ENCODE peak calls at places on chromosome 6, in eight cellular contexts. One of them, this sample, is unnamed. For H3K36me3 and H3K4me1, the result is how much of the 10 kb centered on the place peaks cover.

GRCh38 chr6:124490123-124490522 is 472.1 kb upstream of the RNF217 start:
- DNase-seq in ascending aorta: no peak
- DNase-seq in heart left ventricle: no peak
- DNase-seq in tibial nerve: no peak
- DNase-seq in cardiac muscle cell: no peak
- DNase-seq in HCT116: no peak
- DNase-seq in ovary: no peak
- DNase-seq in neural progenitor cell: no peak
- DNase-seq in this sample: no peak

GRCh38 chr6:69813508-69813907 is 16.7 kb upstream of the LMBRD1 start:
- DNase-seq in HCT116: no peak
- DNase-seq in heart left ventricle: no peak
- DNase-seq in ascending aorta: no peak
- DNase-seq in cardiac muscle cell: no peak
- DNase-seq in tibial nerve: no peak
- DNase-seq in neural progenitor cell: no peak
- DNase-seq in ovary: no peak
- DNase-seq in this sample: no peak

GRCh38 chr6:112193535-112194051 is 60.8 kb downstream of the LAMA4 start:
- DNase-seq in HCT116: no peak
- DNase-seq in tibial nerve: no peak
- DNase-seq in cardiac muscle cell: no peak
- DNase-seq in heart left ventricle: no peak
- DNase-seq in ovary: no peak
- DNase-seq in neural progenitor cell: no peak
- DNase-seq in ascending aorta: no peak
- DNase-seq in this sample: no peak

GRCh38 chr6:106158816-106159215 is 72.7 kb downstream of the PRDM1 start:
- DNase-seq in ascending aorta: no peak
- DNase-seq in neural progenitor cell: no peak
- DNase-seq in tibial nerve: no peak
- DNase-seq in HCT116: no peak
- DNase-seq in cardiac muscle cell: no peak
- DNase-seq in ovary: no peak
- DNase-seq in heart left ventricle: no peak
- DNase-seq in this sample: no peak

GRCh38 chr6:53984581-53984980 is 126.7 kb upstream of the MLIP start:
- DNase-seq in heart left ventricle: no peak
- DNase-seq in ascending aorta: no peak
- DNase-seq in neural progenitor cell: no peak
- DNase-seq in HCT116: no peak
- DNase-seq in cardiac muscle cell: no peak
- DNase-seq in ovary: no peak
- DNase-seq in tibial nerve: no peak
- DNase-seq in this sample: no peak

GRCh38 chr6:159170999-159171712 is 2.0 kb downstream of the FNDC1 start:
- DNase-seq in HCT116: no peak
- DNase-seq in ovary: no peak
- DNase-seq in ascending aorta: no peak
- DNase-seq in tibial nerve: no peak
- DNase-seq in cardiac muscle cell: peak
- DNase-seq in neural progenitor cell: peak
- DNase-seq in heart left ventricle: peak
- DNase-seq in this sample: no peak

GRCh38 chr6:37990762-37991525 is 171.4 kb downstream of the ZFAND3 start:
- DNase-seq in heart left ventricle: no peak
- DNase-seq in cardiac muscle cell: peak
- DNase-seq in tibial nerve: no peak
- DNase-seq in ascending aorta: no peak
- DNase-seq in neural progenitor cell: peak
- DNase-seq in HCT116: no peak
- DNase-seq in ovary: no peak
- DNase-seq in this sample: no peak

GRCh38 chr6:105501945-105502344 is 99.1 kb upstream of the PREP start:
- DNase-seq in tibial nerve: no peak
- DNase-seq in heart left ventricle: no peak
- DNase-seq in ovary: no peak
- DNase-seq in neural progenitor cell: no peak
- DNase-seq in cardiac muscle cell: no peak
- DNase-seq in ascending aorta: no peak
- DNase-seq in HCT116: no peak
- DNase-seq in this sample: no peak

GRCh38 chr6:82246802-82247633 is 526 bp downstream of the IBTK start:
- DNase-seq in heart left ventricle: peak
- DNase-seq in neural progenitor cell: peak
- DNase-seq in ascending aorta: no peak
- DNase-seq in HCT116: peak
- DNase-seq in ovary: no peak
- DNase-seq in tibial nerve: no peak
- DNase-seq in cardiac muscle cell: peak
- DNase-seq in this sample: no peak

GRCh38 chr6:3125832-3126231 is 7.3 kb downstream of the BPHL start:
- DNase-seq in HCT116: no peak
- DNase-seq in cardiac muscle cell: no peak
- DNase-seq in tibial nerve: no peak
- DNase-seq in heart left ventricle: no peak
- DNase-seq in ascending aorta: no peak
- DNase-seq in ovary: no peak
- DNase-seq in neural progenitor cell: no peak
- DNase-seq in this sample: no peak

GRCh38 chr6:97656236-97656635 is 373.2 kb upstream of the MMS22L start:
- DNase-seq in ascending aorta: no peak
- DNase-seq in heart left ventricle: no peak
- DNase-seq in ovary: no peak
- DNase-seq in tibial nerve: no peak
- DNase-seq in neural progenitor cell: peak
- DNase-seq in cardiac muscle cell: no peak
- DNase-seq in HCT116: no peak
- DNase-seq in this sample: no peak

GRCh38 chr6:73309534-73309783 is 44.6 kb downstream of the DPPA5 start:
- DNase-seq in tibial nerve: no peak
- DNase-seq in HCT116: no peak
- DNase-seq in cardiac muscle cell: no peak
- DNase-seq in neural progenitor cell: no peak
- DNase-seq in heart left ventricle: no peak
- DNase-seq in ovary: no peak
- DNase-seq in ascending aorta: no peak
- DNase-seq in this sample: no peak

GRCh38 chr6:152508477-152508876 is 128.7 kb downstream of the SYNE1 start:
- DNase-seq in cardiac muscle cell: no peak
- DNase-seq in neural progenitor cell: no peak
- DNase-seq in ascending aorta: no peak
- DNase-seq in HCT116: no peak
- DNase-seq in heart left ventricle: no peak
- DNase-seq in tibial nerve: no peak
- DNase-seq in ovary: no peak
- DNase-seq in this sample: no peak

GRCh38 chr6:148884461-148884860 is 137.6 kb downstream of the UST start:
- DNase-seq in cardiac muscle cell: no peak
- DNase-seq in heart left ventricle: no peak
- DNase-seq in ascending aorta: no peak
- DNase-seq in ovary: no peak
- DNase-seq in HCT116: no peak
- DNase-seq in neural progenitor cell: peak
- DNase-seq in tibial nerve: no peak
- DNase-seq in this sample: no peak

GRCh38 chr6:11236351-11236750 is 3.9 kb upstream of the NEDD9 start:
- DNase-seq in ovary: no peak
- DNase-seq in tibial nerve: no peak
- DNase-seq in HCT116: no peak
- DNase-seq in neural progenitor cell: no peak
- DNase-seq in cardiac muscle cell: no peak
- DNase-seq in heart left ventricle: no peak
- DNase-seq in ascending aorta: no peak
- DNase-seq in this sample: peak

GRCh38 chr6:165661416-165662001 is 1.5 kb downstream of the PDE10A start:
- DNase-seq in cardiac muscle cell: peak
- DNase-seq in tibial nerve: no peak
- DNase-seq in ovary: peak
- DNase-seq in ascending aorta: no peak
- DNase-seq in neural progenitor cell: peak
- DNase-seq in heart left ventricle: peak
- DNase-seq in HCT116: no peak
- DNase-seq in this sample: no peak

GRCh38 chr6:13404115-13404891 is 76.0 kb upstream of the TBC1D7 start:
- DNase-seq in heart left ventricle: no peak
- DNase-seq in cardiac muscle cell: peak
- DNase-seq in ovary: no peak
- DNase-seq in ascending aorta: no peak
- DNase-seq in HCT116: no peak
- DNase-seq in tibial nerve: no peak
- DNase-seq in neural progenitor cell: no peak
- DNase-seq in this sample: no peak

DNA sequence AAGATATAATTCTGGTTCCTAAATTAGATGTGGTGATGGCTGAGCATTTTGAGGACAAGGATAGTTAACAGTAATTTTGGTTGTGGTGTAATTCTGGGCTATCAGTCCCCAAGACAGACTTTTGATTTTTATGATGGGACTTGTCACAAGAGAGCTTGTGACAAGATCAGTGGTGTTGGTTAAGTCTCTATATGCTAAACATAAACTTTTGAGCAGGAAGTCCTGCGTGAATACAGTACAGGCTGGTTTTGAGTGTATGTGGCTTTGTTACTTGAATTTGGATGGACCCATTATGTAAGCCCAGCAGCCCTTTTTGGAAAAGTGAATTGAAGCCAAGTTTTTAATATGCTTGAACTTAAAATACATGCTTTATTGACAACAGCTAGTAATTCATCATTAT is 38.9 kb downstream of the HECA start:
- DNase-seq in ascending aorta: no peak
- DNase-seq in ovary: no peak
- DNase-seq in heart left ventricle: no peak
- DNase-seq in HCT116: no peak
- DNase-seq in cardiac muscle cell: no peak
- DNase-seq in tibial nerve: no peak
- DNase-seq in neural progenitor cell: no peak
- DNase-seq in this sample: no peak
- H3K27ac ChIP-seq in ascending aorta: no peak
- H3K27ac ChIP-seq in ovary: no peak
- H3K27ac ChIP-seq in heart left ventricle: no peak
- H3K27ac ChIP-seq in HCT116: no peak
- H3K27ac ChIP-seq in cardiac muscle cell: no peak
- H3K27ac ChIP-seq in tibial nerve: no peak
- H3K27ac ChIP-seq in neural progenitor cell: no peak
- H3K27ac ChIP-seq in this sample: peak

GRCh38 chr6:107942164-107942563 is 15.8 kb downstream of the SEC63 start:
- DNase-seq in ovary: no peak
- DNase-seq in ascending aorta: no peak
- DNase-seq in neural progenitor cell: no peak
- DNase-seq in tibial nerve: no peak
- DNase-seq in HCT116: no peak
- DNase-seq in heart left ventricle: no peak
- DNase-seq in cardiac muscle cell: no peak
- DNase-seq in this sample: no peak

GRCh38 chr6:107941199-107941598 is 16.8 kb downstream of the SEC63 start:
- DNase-seq in cardiac muscle cell: no peak
- DNase-seq in heart left ventricle: no peak
- DNase-seq in ovary: no peak
- DNase-seq in neural progenitor cell: no peak
- DNase-seq in HCT116: no peak
- DNase-seq in tibial nerve: no peak
- DNase-seq in ascending aorta: no peak
- DNase-seq in this sample: no peak

GRCh38 chr6:107936162-107936909 is 21.7 kb downstream of the SEC63 start:
- DNase-seq in ascending aorta: no peak
- DNase-seq in ovary: no peak
- DNase-seq in neural progenitor cell: no peak
- DNase-seq in heart left ventricle: no peak
- DNase-seq in HCT116: no peak
- DNase-seq in cardiac muscle cell: no peak
- DNase-seq in tibial nerve: no peak
- DNase-seq in this sample: no peak

GRCh38 chr6:107943626-107944439 is 14.2 kb downstream of the SEC63 start:
- DNase-seq in ascending aorta: no peak
- DNase-seq in HCT116: no peak
- DNase-seq in cardiac muscle cell: no peak
- DNase-seq in tibial nerve: no peak
- DNase-seq in neural progenitor cell: no peak
- DNase-seq in ovary: no peak
- DNase-seq in heart left ventricle: no peak
- DNase-seq in this sample: peak

GRCh38 chr6:107941627-107942026 is 16.4 kb downstream of the SEC63 start:
- DNase-seq in heart left ventricle: no peak
- DNase-seq in neural progenitor cell: peak
- DNase-seq in ovary: no peak
- DNase-seq in tibial nerve: no peak
- DNase-seq in ascending aorta: no peak
- DNase-seq in HCT116: no peak
- DNase-seq in cardiac muscle cell: no peak
- DNase-seq in this sample: no peak
- H3K36me3 ChIP-seq in heart left ventricle: under half
- H3K36me3 ChIP-seq in neural progenitor cell: under half
- H3K36me3 ChIP-seq in ovary: under half
- H3K36me3 ChIP-seq in tibial nerve: under half
- H3K36me3 ChIP-seq in ascending aorta: under half
- H3K36me3 ChIP-seq in HCT116: under half
- H3K36me3 ChIP-seq in cardiac muscle cell: under half
- H3K36me3 ChIP-seq in this sample: under half

DNA sequence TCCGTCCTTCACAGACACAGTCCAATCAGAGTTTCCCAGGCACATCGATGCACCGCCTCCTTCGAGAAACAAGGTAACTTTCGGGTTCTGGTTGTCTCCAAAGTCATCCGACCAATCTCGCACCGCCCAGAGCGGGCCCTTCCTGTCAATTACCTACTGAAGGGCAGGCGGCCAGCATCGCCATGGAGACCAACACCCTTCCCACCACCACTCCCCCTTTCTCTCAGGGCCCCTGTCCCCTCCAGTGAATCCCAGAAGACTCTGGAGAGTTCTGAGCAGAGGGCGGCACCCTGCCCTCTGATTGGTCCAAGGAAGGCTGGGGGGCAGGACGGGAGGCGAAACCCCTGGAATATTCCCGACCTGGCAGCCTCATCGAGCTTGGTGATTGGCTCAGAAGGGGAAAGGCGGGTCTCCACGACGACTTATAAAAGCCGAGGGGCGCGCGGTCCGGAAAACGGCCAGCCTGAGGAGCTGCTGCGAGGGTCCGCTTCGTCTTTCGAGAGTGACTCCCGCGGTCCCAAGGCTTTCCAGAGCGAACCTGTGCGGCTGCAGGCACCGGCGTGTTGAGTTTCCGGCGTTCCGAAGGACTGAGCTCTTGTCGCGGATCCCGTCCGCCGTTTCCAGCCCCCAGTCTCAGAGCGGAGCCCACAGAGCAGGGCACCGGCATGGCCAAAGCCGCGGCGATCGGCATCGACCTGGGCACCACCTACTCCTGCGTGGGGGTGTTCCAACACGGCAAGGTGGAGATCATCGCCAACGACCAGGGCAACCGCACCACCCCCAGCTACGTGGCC is at the start of gene HSPA1B:
- DNase-seq in ovary: peak
- DNase-seq in heart left ventricle: peak
- DNase-seq in neural progenitor cell: peak
- DNase-seq in HCT116: peak
- DNase-seq in cardiac muscle cell: peak
- DNase-seq in tibial nerve: peak
- DNase-seq in ascending aorta: peak
- DNase-seq in this sample: peak
- H3K4me1 ChIP-seq in ovary: under half
- H3K4me1 ChIP-seq in heart left ventricle: under half
- H3K4me1 ChIP-seq in neural progenitor cell: under half
- H3K4me1 ChIP-seq in HCT116: under half
- H3K4me1 ChIP-seq in cardiac muscle cell: under half
- H3K4me1 ChIP-seq in tibial nerve: under half
- H3K4me1 ChIP-seq in ascending aorta: under half
- H3K4me1 ChIP-seq in this sample: under half

GRCh38 chr6:223136-223535 is 69.2 kb upstream of the DUSP22 start:
- DNase-seq in tibial nerve: no peak
- DNase-seq in neural progenitor cell: no peak
- DNase-seq in HCT116: no peak
- DNase-seq in ovary: no peak
- DNase-seq in ascending aorta: no peak
- DNase-seq in cardiac muscle cell: no peak
- DNase-seq in heart left ventricle: no peak
- DNase-seq in this sample: no peak
- H3K27ac ChIP-seq in tibial nerve: no peak
- H3K27ac ChIP-seq in neural progenitor cell: no peak
- H3K27ac ChIP-seq in HCT116: no peak
- H3K27ac ChIP-seq in ovary: no peak
- H3K27ac ChIP-seq in ascending aorta: no peak
- H3K27ac ChIP-seq in cardiac muscle cell: no peak
- H3K27ac ChIP-seq in heart left ventricle: no peak
- H3K27ac ChIP-seq in this sample: no peak

This sample was measured in naive thymus-derived CD4-positive, alpha-beta T cell.